ENCODE peak calls at places on chromosomes 7 and 10, in six cellular contexts. L is GM19239; U is HEK293T; J is NCI-H1417 treated with DMSO at 0.1 percent for 48 hours; T is PC-3; F is stimulated activated CD8-positive, alpha-beta memory T cell treated with anti-CD3 and anti-CD28 coated beads, Interleukin-15, amount 100 ng/mL, for 1 hour. R is an unnamed sample.

GRCh38 chr10:44829426-44829825 is 81.7 kb upstream of the TMEM72 start:
- DNase-seq in L (no peak), U (no peak), J (no peak), T (peak), F (no peak), R (no peak)

GRCh38 chr7:74401137-74401859 is 52.4 kb upstream of the GTF2IRD1 start:
- DNase-seq in L (peak), U (peak), J (no peak), T (peak), F (peak), R (peak)

GRCh38 chr10:32332299-32332750 is 14.6 kb downstream of the EPC1 start:
- DNase-seq in L (no peak), U (no peak), J (no peak), T (peak), F (peak), R (no peak)

GRCh38 chr10:24385776-24386175 is 176.8 kb downstream of the KIAA1217 start:
- DNase-seq in L (no peak), U (no peak), J (no peak), T (no peak), F (no peak), R (no peak)

GRCh38 chr7:26193432-26194206 is 6.9 kb downstream of the HNRNPA2B1 start:
- DNase-seq in L (no peak), U (no peak), J (no peak), T (no peak), F (no peak), R (no peak)

GRCh38 chr10:104415526-104416165 is 62.0 kb downstream of the CFAP58 start:
- DNase-seq in L (no peak), U (no peak), J (no peak), T (peak), F (no peak), R (no peak)

GRCh38 chr7:44965441-44965903 is 13.3 kb downstream of the MYO1G start:
- DNase-seq in L (no peak), U (no peak), J (no peak), T (no peak), F (no peak), R (no peak)

GRCh38 chr7:110573862-110574528 is 516.9 kb upstream of the LRRN3 start:
- DNase-seq in L (no peak), U (no peak), J (no peak), T (peak), F (no peak), R (no peak)

GRCh38 chr10:10911471-10911921 is 106.2 kb upstream of the CELF2 start:
- DNase-seq in L (no peak), U (no peak), J (no peak), T (peak), F (no peak), R (peak)

GRCh38 chr10:70265032-70265689 is 18.6 kb downstream of the NPFFR1 start:
- DNase-seq in L (peak), U (peak), J (no peak), T (peak), F (no peak), R (no peak)

GRCh38 chr7:91126762-91127161 is 137.5 kb upstream of the FZD1 start:
- DNase-seq in L (no peak), U (no peak), J (no peak), T (no peak), F (no peak), R (peak)

GRCh38 chr7:95545007-95545615 is 51.2 kb downstream of the PDK4 start:
- DNase-seq in L (no peak), U (peak), J (no peak), T (peak), F (no peak), R (no peak)

GRCh38 chr10:112446055-112446854 is 459 bp downstream of the ZDHHC6 start:
- DNase-seq in L (no peak), U (peak), J (no peak), T (no peak), F (no peak), R (no peak)

GRCh38 chr10:75400163-75400768 is 1.3 kb downstream of the ZNF503 start:
- DNase-seq in L (no peak), U (no peak), J (no peak), T (no peak), F (no peak), R (no peak)

GRCh38 chr10:31708513-31708912 is 220.1 kb downstream of the ARHGAP12 start:
- DNase-seq in L (no peak), U (no peak), J (no peak), T (no peak), F (no peak), R (no peak)

GRCh38 chr10:85642082-85642420 is 724.5 kb downstream of the GRID1 start:
- DNase-seq in L (no peak), U (no peak), J (no peak), T (peak), F (no peak), R (no peak)

GRCh38 chr7:29146888-29147609 is 712 bp upstream of the CPVL start:
- DNase-seq in L (no peak), U (peak), J (no peak), T (peak), F (no peak), R (no peak)

GRCh38 chr7:39595102-39595620 is 28.2 kb upstream of the RALA start:
- DNase-seq in L (no peak), U (no peak), J (no peak), T (peak), F (no peak), R (no peak)

GRCh38 chr7:70505886-70506285 is 626.1 kb upstream of the GALNT17 start:
- DNase-seq in L (no peak), U (no peak), J (no peak), T (no peak), F (no peak), R (no peak)

GRCh38 chr7:106075937-106076336 is 36.2 kb downstream of the SYPL1 start:
- DNase-seq in L (no peak), U (no peak), J (no peak), T (no peak), F (no peak), R (no peak)

GRCh38 chr7:101594790-101595189 is 34.3 kb downstream of the MYL10 start:
- DNase-seq in L (no peak), U (no peak), J (no peak), T (no peak), F (no peak), R (no peak)

GRCh38 chr10:61589547-61590243 is 73.0 kb upstream of the CABCOCO1 start:
- DNase-seq in L (no peak), U (no peak), J (no peak), T (peak), F (no peak), R (no peak)

GRCh38 chr10:14093735-14094484 is 236.8 kb downstream of the FRMD4A start:
- DNase-seq in L (no peak), U (no peak), J (no peak), T (peak), F (no peak), R (no peak)

GRCh38 chr10:63670291-63670898 is 149.2 kb downstream of the REEP3 start:
- DNase-seq in L (no peak), U (no peak), J (no peak), T (no peak), F (no peak), R (no peak)

GRCh38 chr10:132165416-132165980 is 21.2 kb upstream of the DPYSL4 start:
- DNase-seq in L (no peak), U (no peak), J (no peak), T (no peak), F (no peak), R (no peak)

GRCh38 chr7:41648506-41648905 is 54.4 kb downstream of the INHBA start:
- DNase-seq in L (no peak), U (no peak), J (no peak), T (no peak), F (no peak), R (no peak)

R was measured in ecto neural progenitor cell.